ENCODE peak calls at places on chromosome 4, in seven cellular contexts. E is gastrocnemius medialis, G is left ventricle myocardium superior, Y is NCI-H446, I is A673, Q is NCI-H526 treated with DMSO at 0.1 percent for 48 hours, R is activated T-cell treated with anti-CD3 and anti-CD28 coated beads for 48 hours. P is an unnamed sample.

GRCh38 chr4:15354790-15355418 is 72.9 kb upstream of the C1QTNF7 start:
- DNase-seq in E (peak), G (no peak), Y (peak), I (no peak), Q (no peak), R (no peak), P (no peak)

GRCh38 chr4:7295917-7296660 is 103.8 kb downstream of the SORCS2 start:
- DNase-seq in E (no peak), G (peak), Y (no peak), I (peak), Q (peak), R (peak), P (peak)

GRCh38 chr4:1683371-1683902 is 676 bp downstream of the FAM53A start:
- DNase-seq in E (peak), G (peak), Y (peak), I (peak), Q (peak), R (no peak), P (peak)

GRCh38 chr4:5979981-5980380 is 38.2 kb downstream of the C4orf50 start:
- DNase-seq in E (no peak), G (no peak), Y (peak), I (peak), Q (peak), R (no peak), P (no peak)

GRCh38 chr4:153447175-153447887 is 18.8 kb upstream of the TMEM131L start:
- DNase-seq in E (no peak), G (no peak), Y (no peak), I (peak), Q (no peak), R (no peak), P (no peak)

GRCh38 chr4:81688085-81688484 is 216.4 kb upstream of the RASGEF1B start:
- DNase-seq in E (no peak), G (no peak), Y (no peak), I (no peak), Q (peak), R (no peak), P (peak)

GRCh38 chr4:65599335-65599734 is 71.0 kb downstream of the EPHA5 start:
- DNase-seq in E (no peak), G (no peak), Y (no peak), I (no peak), Q (no peak), R (no peak), P (no peak)

GRCh38 chr4:81473086-81473396 is 1.3 kb upstream of the RASGEF1B start:
- DNase-seq in E (no peak), G (no peak), Y (no peak), I (no peak), Q (no peak), R (no peak), P (no peak)

GRCh38 chr4:55008166-55009056 is 117.0 kb downstream of the KDR start:
- DNase-seq in E (no peak), G (no peak), Y (no peak), I (peak), Q (no peak), R (no peak), P (peak)

GRCh38 chr4:87465739-87466366 is 43.5 kb downstream of the NUDT9 start:
- DNase-seq in E (no peak), G (no peak), Y (peak), I (peak), Q (no peak), R (no peak), P (peak)

GRCh38 chr4:11367371-11367770 is 61.3 kb downstream of the HS3ST1 start:
- DNase-seq in E (peak), G (peak), Y (peak), I (no peak), Q (no peak), R (no peak), P (peak)

GRCh38 chr4:108060164-108060563 is 70.5 kb downstream of the HADH start:
- DNase-seq in E (no peak), G (no peak), Y (no peak), I (peak), Q (peak), R (no peak), P (peak)

GRCh38 chr4:108703370-108703769 is 53.0 kb downstream of the OSTC start:
- DNase-seq in E (no peak), G (no peak), Y (no peak), I (no peak), Q (no peak), R (no peak), P (no peak)

GRCh38 chr4:6200011-6200921 is at the start of gene JAKMIP1:
- DNase-seq in E (peak), G (peak), Y (peak), I (peak), Q (peak), R (peak), P (peak)

GRCh38 chr4:77697860-77698599 is 92.4 kb downstream of the CXCL13 start:
- DNase-seq in E (peak), G (peak), Y (no peak), I (peak), Q (no peak), R (no peak), P (peak)

GRCh38 chr4:159103406-159104131 is 690 bp downstream of the RAPGEF2 start:
- DNase-seq in E (peak), G (peak), Y (peak), I (peak), Q (peak), R (peak), P (no peak)

GRCh38 chr4:83876047-83876446 is 340.1 kb downstream of the GPAT3 start:
- DNase-seq in E (no peak), G (no peak), Y (no peak), I (no peak), Q (no peak), R (no peak), P (no peak)

P was measured in pons.